ENCODE peak calls at places on chromosomes 7 and 10, in eight cellular contexts. One of them, this sample, is unnamed.

GRCh38 chr7:115494529-115495147 is 535.9 kb downstream of the TFEC start:
- DNase-seq in mammary epithelial cell: no peak
- DNase-seq in activated B cell treated with CpG ODN at 0.5 μM for 24 hours: no peak
- DNase-seq in NCI-H524: no peak
- DNase-seq in C1 segment of cervical spinal cord: no peak
- DNase-seq in AG20443: no peak
- DNase-seq in fibroblast of the conjunctiva: no peak
- DNase-seq in NCI-H1105: no peak
- DNase-seq in this sample: no peak

GRCh38 chr10:14820010-14820774 is 17.6 kb downstream of the CDNF start:
- DNase-seq in mammary epithelial cell: peak
- DNase-seq in activated B cell treated with CpG ODN at 0.5 μM for 24 hours: no peak
- DNase-seq in NCI-H524: no peak
- DNase-seq in C1 segment of cervical spinal cord: no peak
- DNase-seq in AG20443: peak
- DNase-seq in fibroblast of the conjunctiva: peak
- DNase-seq in NCI-H1105: no peak
- DNase-seq in this sample: peak

GRCh38 chr10:28842321-28842720 is 165.0 kb downstream of the BAMBI start:
- DNase-seq in mammary epithelial cell: no peak
- DNase-seq in activated B cell treated with CpG ODN at 0.5 μM for 24 hours: no peak
- DNase-seq in NCI-H524: no peak
- DNase-seq in C1 segment of cervical spinal cord: no peak
- DNase-seq in AG20443: peak
- DNase-seq in fibroblast of the conjunctiva: peak
- DNase-seq in NCI-H1105: no peak
- DNase-seq in this sample: peak

GRCh38 chr10:22475857-22476600 is 130.7 kb downstream of the SPAG6 start:
- DNase-seq in mammary epithelial cell: no peak
- DNase-seq in activated B cell treated with CpG ODN at 0.5 μM for 24 hours: peak
- DNase-seq in NCI-H524: no peak
- DNase-seq in C1 segment of cervical spinal cord: no peak
- DNase-seq in AG20443: peak
- DNase-seq in fibroblast of the conjunctiva: no peak
- DNase-seq in NCI-H1105: no peak
- DNase-seq in this sample: no peak

GRCh38 chr7:22589641-22590141 is 89.7 kb upstream of the STEAP1B start:
- DNase-seq in mammary epithelial cell: no peak
- DNase-seq in activated B cell treated with CpG ODN at 0.5 μM for 24 hours: no peak
- DNase-seq in NCI-H524: no peak
- DNase-seq in C1 segment of cervical spinal cord: no peak
- DNase-seq in AG20443: peak
- DNase-seq in fibroblast of the conjunctiva: no peak
- DNase-seq in NCI-H1105: no peak
- DNase-seq in this sample: peak

GRCh38 chr10:30184397-30185033 is 125.1 kb upstream of the JCAD start:
- DNase-seq in mammary epithelial cell: no peak
- DNase-seq in activated B cell treated with CpG ODN at 0.5 μM for 24 hours: no peak
- DNase-seq in NCI-H524: no peak
- DNase-seq in C1 segment of cervical spinal cord: no peak
- DNase-seq in AG20443: peak
- DNase-seq in fibroblast of the conjunctiva: no peak
- DNase-seq in NCI-H1105: no peak
- DNase-seq in this sample: peak

GRCh38 chr7:103524042-103524907 is 78.3 kb upstream of the SLC26A5 start:
- DNase-seq in mammary epithelial cell: peak
- DNase-seq in activated B cell treated with CpG ODN at 0.5 μM for 24 hours: no peak
- DNase-seq in NCI-H524: no peak
- DNase-seq in C1 segment of cervical spinal cord: no peak
- DNase-seq in AG20443: peak
- DNase-seq in fibroblast of the conjunctiva: peak
- DNase-seq in NCI-H1105: peak
- DNase-seq in this sample: peak

GRCh38 chr7:31058122-31058521 is 6.0 kb downstream of the ADCYAP1R1 start:
- DNase-seq in mammary epithelial cell: peak
- DNase-seq in activated B cell treated with CpG ODN at 0.5 μM for 24 hours: no peak
- DNase-seq in NCI-H524: no peak
- DNase-seq in C1 segment of cervical spinal cord: no peak
- DNase-seq in AG20443: peak
- DNase-seq in fibroblast of the conjunctiva: no peak
- DNase-seq in NCI-H1105: no peak
- DNase-seq in this sample: no peak

GRCh38 chr7:51128545-51129466 is 187.8 kb downstream of the COBL start:
- DNase-seq in mammary epithelial cell: no peak
- DNase-seq in activated B cell treated with CpG ODN at 0.5 μM for 24 hours: no peak
- DNase-seq in NCI-H524: no peak
- DNase-seq in C1 segment of cervical spinal cord: no peak
- DNase-seq in AG20443: no peak
- DNase-seq in fibroblast of the conjunctiva: no peak
- DNase-seq in NCI-H1105: no peak
- DNase-seq in this sample: no peak

GRCh38 chr7:44184221-44184873 is 4.9 kb downstream of the GCK start:
- DNase-seq in mammary epithelial cell: peak
- DNase-seq in activated B cell treated with CpG ODN at 0.5 μM for 24 hours: no peak
- DNase-seq in NCI-H524: no peak
- DNase-seq in C1 segment of cervical spinal cord: no peak
- DNase-seq in AG20443: peak
- DNase-seq in fibroblast of the conjunctiva: peak
- DNase-seq in NCI-H1105: no peak
- DNase-seq in this sample: peak

GRCh38 chr10:130028465-130028819 is 64.4 kb upstream of the EBF3 start:
- DNase-seq in mammary epithelial cell: no peak
- DNase-seq in activated B cell treated with CpG ODN at 0.5 μM for 24 hours: no peak
- DNase-seq in NCI-H524: no peak
- DNase-seq in C1 segment of cervical spinal cord: no peak
- DNase-seq in AG20443: no peak
- DNase-seq in fibroblast of the conjunctiva: no peak
- DNase-seq in NCI-H1105: no peak
- DNase-seq in this sample: no peak

GRCh38 chr7:32616625-32617024 is 121.3 kb downstream of the AVL9 start:
- DNase-seq in mammary epithelial cell: peak
- DNase-seq in activated B cell treated with CpG ODN at 0.5 μM for 24 hours: no peak
- DNase-seq in NCI-H524: no peak
- DNase-seq in C1 segment of cervical spinal cord: no peak
- DNase-seq in AG20443: peak
- DNase-seq in fibroblast of the conjunctiva: peak
- DNase-seq in NCI-H1105: no peak
- DNase-seq in this sample: peak

GRCh38 chr7:50531928-50532327 is 33.3 kb downstream of the DDC start:
- DNase-seq in mammary epithelial cell: no peak
- DNase-seq in activated B cell treated with CpG ODN at 0.5 μM for 24 hours: no peak
- DNase-seq in NCI-H524: peak
- DNase-seq in C1 segment of cervical spinal cord: no peak
- DNase-seq in AG20443: no peak
- DNase-seq in fibroblast of the conjunctiva: no peak
- DNase-seq in NCI-H1105: peak
- DNase-seq in this sample: no peak

GRCh38 chr10:97116534-97117162 is 69.1 kb downstream of the SLIT1 start:
- DNase-seq in mammary epithelial cell: no peak
- DNase-seq in activated B cell treated with CpG ODN at 0.5 μM for 24 hours: no peak
- DNase-seq in NCI-H524: peak
- DNase-seq in C1 segment of cervical spinal cord: no peak
- DNase-seq in AG20443: no peak
- DNase-seq in fibroblast of the conjunctiva: no peak
- DNase-seq in NCI-H1105: no peak
- DNase-seq in this sample: no peak

GRCh38 chr7:44348300-44348699 is 22.9 kb upstream of the CAMK2B start:
- DNase-seq in mammary epithelial cell: no peak
- DNase-seq in activated B cell treated with CpG ODN at 0.5 μM for 24 hours: no peak
- DNase-seq in NCI-H524: no peak
- DNase-seq in C1 segment of cervical spinal cord: no peak
- DNase-seq in AG20443: peak
- DNase-seq in fibroblast of the conjunctiva: peak
- DNase-seq in NCI-H1105: no peak
- DNase-seq in this sample: peak

GRCh38 chr7:133029463-133029862 is 52.4 kb downstream of the CHCHD3 start:
- DNase-seq in mammary epithelial cell: no peak
- DNase-seq in activated B cell treated with CpG ODN at 0.5 μM for 24 hours: no peak
- DNase-seq in NCI-H524: no peak
- DNase-seq in C1 segment of cervical spinal cord: no peak
- DNase-seq in AG20443: no peak
- DNase-seq in fibroblast of the conjunctiva: no peak
- DNase-seq in NCI-H1105: no peak
- DNase-seq in this sample: no peak

GRCh38 chr10:60669491-60669890 is 108.8 kb upstream of the CDK1 start:
- DNase-seq in mammary epithelial cell: no peak
- DNase-seq in activated B cell treated with CpG ODN at 0.5 μM for 24 hours: no peak
- DNase-seq in NCI-H524: no peak
- DNase-seq in C1 segment of cervical spinal cord: no peak
- DNase-seq in AG20443: no peak
- DNase-seq in fibroblast of the conjunctiva: no peak
- DNase-seq in NCI-H1105: no peak
- DNase-seq in this sample: no peak

GRCh38 chr10:79487296-79488194 is 24.8 kb upstream of the EIF5AL1 start:
- DNase-seq in mammary epithelial cell: peak
- DNase-seq in activated B cell treated with CpG ODN at 0.5 μM for 24 hours: no peak
- DNase-seq in NCI-H524: peak
- DNase-seq in C1 segment of cervical spinal cord: no peak
- DNase-seq in AG20443: peak
- DNase-seq in fibroblast of the conjunctiva: peak
- DNase-seq in NCI-H1105: no peak
- DNase-seq in this sample: peak

GRCh38 chr7:69871213-69871885 is 273.1 kb downstream of the AUTS2 start:
- DNase-seq in mammary epithelial cell: peak
- DNase-seq in activated B cell treated with CpG ODN at 0.5 μM for 24 hours: no peak
- DNase-seq in NCI-H524: no peak
- DNase-seq in C1 segment of cervical spinal cord: no peak
- DNase-seq in AG20443: peak
- DNase-seq in fibroblast of the conjunctiva: peak
- DNase-seq in NCI-H1105: no peak
- DNase-seq in this sample: no peak

GRCh38 chr10:63128443-63128842 is 4.7 kb upstream of the NRBF2 start:
- DNase-seq in mammary epithelial cell: no peak
- DNase-seq in activated B cell treated with CpG ODN at 0.5 μM for 24 hours: no peak
- DNase-seq in NCI-H524: no peak
- DNase-seq in C1 segment of cervical spinal cord: no peak
- DNase-seq in AG20443: peak
- DNase-seq in fibroblast of the conjunctiva: no peak
- DNase-seq in NCI-H1105: no peak
- DNase-seq in this sample: peak

GRCh38 chr7:121994625-121995410 is 121.9 kb downstream of the PTPRZ1 start:
- DNase-seq in mammary epithelial cell: peak
- DNase-seq in activated B cell treated with CpG ODN at 0.5 μM for 24 hours: no peak
- DNase-seq in NCI-H524: peak
- DNase-seq in C1 segment of cervical spinal cord: no peak
- DNase-seq in AG20443: peak
- DNase-seq in fibroblast of the conjunctiva: peak
- DNase-seq in NCI-H1105: peak
- DNase-seq in this sample: peak

GRCh38 chr10:110765513-110766375 is 106.0 kb upstream of the PDCD4 start:
- DNase-seq in mammary epithelial cell: no peak
- DNase-seq in activated B cell treated with CpG ODN at 0.5 μM for 24 hours: no peak
- DNase-seq in NCI-H524: no peak
- DNase-seq in C1 segment of cervical spinal cord: no peak
- DNase-seq in AG20443: no peak
- DNase-seq in fibroblast of the conjunctiva: peak
- DNase-seq in NCI-H1105: no peak
- DNase-seq in this sample: peak

GRCh38 chr10:98402513-98402912 is 12.5 kb downstream of the PYROXD2 start:
- DNase-seq in mammary epithelial cell: no peak
- DNase-seq in activated B cell treated with CpG ODN at 0.5 μM for 24 hours: no peak
- DNase-seq in NCI-H524: no peak
- DNase-seq in C1 segment of cervical spinal cord: no peak
- DNase-seq in AG20443: no peak
- DNase-seq in fibroblast of the conjunctiva: no peak
- DNase-seq in NCI-H1105: no peak
- DNase-seq in this sample: no peak

GRCh38 chr10:74223755-74224530 is 72.9 kb downstream of the ADK start:
- DNase-seq in mammary epithelial cell: peak
- DNase-seq in activated B cell treated with CpG ODN at 0.5 μM for 24 hours: no peak
- DNase-seq in NCI-H524: no peak
- DNase-seq in C1 segment of cervical spinal cord: no peak
- DNase-seq in AG20443: peak
- DNase-seq in fibroblast of the conjunctiva: no peak
- DNase-seq in NCI-H1105: no peak
- DNase-seq in this sample: peak

GRCh38 chr7:116574025-116574822 is 49.4 kb downstream of the CAV1 start:
- DNase-seq in mammary epithelial cell: no peak
- DNase-seq in activated B cell treated with CpG ODN at 0.5 μM for 24 hours: no peak
- DNase-seq in NCI-H524: no peak
- DNase-seq in C1 segment of cervical spinal cord: no peak
- DNase-seq in AG20443: no peak
- DNase-seq in fibroblast of the conjunctiva: no peak
- DNase-seq in NCI-H1105: no peak
- DNase-seq in this sample: no peak

GRCh38 chr10:44963772-44964633 is 4.4 kb downstream of the RASSF4 start:
- DNase-seq in mammary epithelial cell: no peak
- DNase-seq in activated B cell treated with CpG ODN at 0.5 μM for 24 hours: no peak
- DNase-seq in NCI-H524: no peak
- DNase-seq in C1 segment of cervical spinal cord: peak
- DNase-seq in AG20443: no peak
- DNase-seq in fibroblast of the conjunctiva: no peak
- DNase-seq in NCI-H1105: no peak
- DNase-seq in this sample: no peak

GRCh38 chr7:155846936-155847335 is 34.7 kb upstream of the SHH start:
- DNase-seq in mammary epithelial cell: no peak
- DNase-seq in activated B cell treated with CpG ODN at 0.5 μM for 24 hours: no peak
- DNase-seq in NCI-H524: no peak
- DNase-seq in C1 segment of cervical spinal cord: no peak
- DNase-seq in AG20443: no peak
- DNase-seq in fibroblast of the conjunctiva: no peak
- DNase-seq in NCI-H1105: no peak
- DNase-seq in this sample: no peak

GRCh38 chr10:123578721-123579120 is 87.4 kb upstream of the GPR26 start:
- DNase-seq in mammary epithelial cell: no peak
- DNase-seq in activated B cell treated with CpG ODN at 0.5 μM for 24 hours: no peak
- DNase-seq in NCI-H524: no peak
- DNase-seq in C1 segment of cervical spinal cord: no peak
- DNase-seq in AG20443: no peak
- DNase-seq in fibroblast of the conjunctiva: no peak
- DNase-seq in NCI-H1105: no peak
- DNase-seq in this sample: no peak

GRCh38 chr10:80281292-80281691 is 8.2 kb downstream of the MAT1A start:
- DNase-seq in mammary epithelial cell: no peak
- DNase-seq in activated B cell treated with CpG ODN at 0.5 μM for 24 hours: no peak
- DNase-seq in NCI-H524: no peak
- DNase-seq in C1 segment of cervical spinal cord: no peak
- DNase-seq in AG20443: no peak
- DNase-seq in fibroblast of the conjunctiva: no peak
- DNase-seq in NCI-H1105: no peak
- DNase-seq in this sample: no peak